ENCODE peak calls at places on chromosomes 11 and 22, in five cellular contexts. One of them, this sample, is unnamed. For H3K9me3, the result is how much of the 10 kb centered on the place peaks cover.

GRCh38 chr22:40300884-40301672 is 45.2 kb upstream of the ADSL start:
- DNase-seq in esophagus squamous epithelium: no peak
- DNase-seq in BE2C: no peak
- DNase-seq in fibroblast of lung: no peak
- DNase-seq in mesenchymal stem cell: no peak
- DNase-seq in this sample: no peak

GRCh38 chr11:79082280-79082679 is 358.6 kb downstream of the TENM4 start:
- DNase-seq in mesenchymal stem cell: no peak
- DNase-seq in fibroblast of lung: no peak
- DNase-seq in esophagus squamous epithelium: no peak
- DNase-seq in BE2C: no peak
- DNase-seq in this sample: no peak

GRCh38 chr22:19524170-19525115 is at the start of gene CLDN5:
- DNase-seq in fibroblast of lung: peak
- DNase-seq in BE2C: no peak
- DNase-seq in esophagus squamous epithelium: no peak
- DNase-seq in mesenchymal stem cell: peak
- DNase-seq in this sample: no peak

GRCh38 chr11:69297225-69297925 is 3.4 kb downstream of the MYEOV start:
- DNase-seq in BE2C: peak
- DNase-seq in esophagus squamous epithelium: peak
- DNase-seq in mesenchymal stem cell: peak
- DNase-seq in fibroblast of lung: peak
- DNase-seq in this sample: peak

GRCh38 chr11:126929186-126930085 is 71.1 kb downstream of the KIRREL3 start:
- DNase-seq in BE2C: no peak
- DNase-seq in mesenchymal stem cell: no peak
- DNase-seq in fibroblast of lung: peak
- DNase-seq in esophagus squamous epithelium: no peak
- DNase-seq in this sample: no peak

GRCh38 chr22:17769013-17769715 is 5.1 kb downstream of the BID start:
- DNase-seq in mesenchymal stem cell: no peak
- DNase-seq in fibroblast of lung: no peak
- DNase-seq in esophagus squamous epithelium: no peak
- DNase-seq in BE2C: no peak
- DNase-seq in this sample: no peak

GRCh38 chr11:112219476-112220232 is 6.6 kb upstream of the PTS start:
- DNase-seq in mesenchymal stem cell: peak
- DNase-seq in fibroblast of lung: peak
- DNase-seq in BE2C: peak
- DNase-seq in esophagus squamous epithelium: no peak
- DNase-seq in this sample: no peak

GRCh38 chr11:68471360-68472340 is 11.1 kb downstream of the PPP6R3 start:
- DNase-seq in BE2C: no peak
- DNase-seq in esophagus squamous epithelium: no peak
- DNase-seq in mesenchymal stem cell: no peak
- DNase-seq in fibroblast of lung: peak
- DNase-seq in this sample: no peak

GRCh38 chr11:73996161-73996747 is 12.6 kb downstream of the UCP3 start:
- DNase-seq in mesenchymal stem cell: no peak
- DNase-seq in fibroblast of lung: no peak
- DNase-seq in BE2C: no peak
- DNase-seq in esophagus squamous epithelium: no peak
- DNase-seq in this sample: no peak

GRCh38 chr22:29253561-29254282 is 14.1 kb downstream of the RHBDD3 start:
- DNase-seq in esophagus squamous epithelium: no peak
- DNase-seq in fibroblast of lung: no peak
- DNase-seq in mesenchymal stem cell: no peak
- DNase-seq in BE2C: no peak
- DNase-seq in this sample: no peak

GRCh38 chr11:73297702-73298101 is 10.4 kb upstream of the ARHGEF17 start:
- DNase-seq in mesenchymal stem cell: no peak
- DNase-seq in esophagus squamous epithelium: no peak
- DNase-seq in BE2C: no peak
- DNase-seq in fibroblast of lung: no peak
- DNase-seq in this sample: no peak

GRCh38 chr22:40033586-40034380 is 39.0 kb downstream of the FAM83F start:
- DNase-seq in BE2C: no peak
- DNase-seq in fibroblast of lung: no peak
- DNase-seq in esophagus squamous epithelium: no peak
- DNase-seq in mesenchymal stem cell: no peak
- DNase-seq in this sample: no peak

GRCh38 chr11:110929129-110929528 is 216.9 kb upstream of the ARHGAP20 start:
- DNase-seq in BE2C: no peak
- DNase-seq in esophagus squamous epithelium: no peak
- DNase-seq in mesenchymal stem cell: no peak
- DNase-seq in fibroblast of lung: no peak
- DNase-seq in this sample: no peak

GRCh38 chr22:39360674-39361413 is 11.1 kb downstream of the SYNGR1 start:
- DNase-seq in esophagus squamous epithelium: no peak
- DNase-seq in mesenchymal stem cell: no peak
- DNase-seq in fibroblast of lung: no peak
- DNase-seq in BE2C: no peak
- DNase-seq in this sample: no peak

GRCh38 chr11:17718510-17718962 is 835 bp upstream of the MYOD1 start:
- DNase-seq in esophagus squamous epithelium: no peak
- DNase-seq in mesenchymal stem cell: no peak
- DNase-seq in fibroblast of lung: no peak
- DNase-seq in BE2C: no peak
- DNase-seq in this sample: no peak

GRCh38 chr11:12535321-12535720 is 138.9 kb upstream of the TEAD1 start:
- DNase-seq in mesenchymal stem cell: no peak
- DNase-seq in BE2C: no peak
- DNase-seq in fibroblast of lung: no peak
- DNase-seq in esophagus squamous epithelium: no peak
- DNase-seq in this sample: no peak

GRCh38 chr22:22006596-22006990 is 24.0 kb upstream of the TOP3B start:
- DNase-seq in fibroblast of lung: no peak
- DNase-seq in esophagus squamous epithelium: no peak
- DNase-seq in mesenchymal stem cell: no peak
- DNase-seq in BE2C: no peak
- DNase-seq in this sample: no peak

DNA sequence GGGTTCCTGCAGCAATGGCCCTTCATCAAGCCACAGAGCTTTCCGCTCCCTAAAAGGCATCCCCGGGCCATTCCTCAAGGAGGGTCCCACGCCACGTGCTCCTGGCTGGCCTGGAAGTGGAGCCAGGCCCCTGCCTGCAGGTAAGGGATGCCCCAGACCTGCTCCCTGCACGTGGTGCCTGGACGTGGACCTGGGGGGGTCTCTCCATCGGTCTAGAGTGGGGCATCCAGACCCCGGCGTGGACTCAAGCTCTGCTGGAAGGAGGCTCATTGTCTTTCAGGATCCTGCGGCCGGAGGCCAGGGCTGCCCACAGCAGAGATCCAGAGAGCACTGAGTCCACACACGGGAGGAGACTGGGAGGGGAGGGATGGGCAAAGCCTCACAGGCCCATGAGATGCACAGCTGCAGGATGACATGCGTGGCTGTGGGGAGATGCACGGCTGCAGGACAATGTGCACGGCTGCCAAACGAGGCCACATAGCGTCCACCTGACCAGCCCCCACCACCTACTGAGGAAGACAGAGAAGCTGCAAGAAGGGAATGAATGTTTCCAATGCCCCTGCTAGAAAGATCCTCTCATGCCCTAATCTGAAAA is 236.7 kb downstream of the BRD1 start:
- DNase-seq in esophagus squamous epithelium: no peak
- DNase-seq in fibroblast of lung: no peak
- DNase-seq in mesenchymal stem cell: no peak
- DNase-seq in BE2C: no peak
- DNase-seq in this sample: no peak
- H3K9me3 ChIP-seq in esophagus squamous epithelium: under half
- H3K9me3 ChIP-seq in fibroblast of lung: under half
- H3K9me3 ChIP-seq in mesenchymal stem cell: under half
- H3K9me3 ChIP-seq in BE2C: under half
- H3K9me3 ChIP-seq in this sample: under half

GRCh38 chr11:1872267-1872985 is 19.3 kb downstream of the PRR33 start:
- DNase-seq in fibroblast of lung: no peak
- DNase-seq in mesenchymal stem cell: no peak
- DNase-seq in BE2C: no peak
- DNase-seq in esophagus squamous epithelium: no peak
- DNase-seq in this sample: no peak
- H3K9me3 ChIP-seq in fibroblast of lung: under half
- H3K9me3 ChIP-seq in mesenchymal stem cell: under half
- H3K9me3 ChIP-seq in BE2C: under half
- H3K9me3 ChIP-seq in esophagus squamous epithelium: under half
- H3K9me3 ChIP-seq in this sample: under half

DNA sequence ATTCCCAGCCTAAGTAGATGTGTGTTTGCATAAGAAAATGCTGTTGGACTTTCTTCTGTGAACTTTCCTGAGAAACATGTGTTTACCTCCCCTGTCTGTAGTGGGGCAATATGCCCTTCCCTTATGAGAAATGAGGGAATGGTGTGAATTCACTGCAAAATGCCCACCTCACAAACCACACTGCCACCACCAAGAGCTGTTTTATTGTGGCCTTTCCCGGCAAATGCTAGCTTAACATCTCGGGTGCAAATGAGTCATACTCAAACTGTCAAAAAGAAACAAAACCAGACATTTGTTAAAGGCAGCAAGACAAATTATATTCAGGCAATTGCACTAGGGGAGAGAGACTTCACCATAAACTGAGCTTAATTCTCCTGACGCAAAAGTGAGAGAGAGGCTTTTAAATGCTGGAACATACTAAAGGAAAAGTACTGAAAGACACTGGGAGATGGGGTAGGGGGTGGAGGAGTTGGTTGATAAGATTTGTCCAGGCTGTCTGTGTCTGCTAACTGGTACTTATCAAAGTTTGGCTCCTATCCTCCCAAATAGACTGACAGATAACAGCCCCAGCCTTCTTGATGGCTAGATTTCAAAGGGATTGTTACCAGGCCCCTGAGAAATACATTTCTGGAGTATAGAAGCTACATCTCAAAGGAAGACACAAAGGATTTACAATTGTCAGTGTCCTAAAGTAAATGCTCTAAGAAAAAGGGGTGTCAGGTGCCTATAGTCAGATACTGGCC is 70.8 kb upstream of the OR5AK2 start:
- DNase-seq in mesenchymal stem cell: no peak
- DNase-seq in BE2C: no peak
- DNase-seq in esophagus squamous epithelium: no peak
- DNase-seq in fibroblast of lung: peak
- DNase-seq in this sample: no peak
- H3K9me3 ChIP-seq in mesenchymal stem cell: under half
- H3K9me3 ChIP-seq in BE2C: under half
- H3K9me3 ChIP-seq in esophagus squamous epithelium: under half
- H3K9me3 ChIP-seq in fibroblast of lung: under half
- H3K9me3 ChIP-seq in this sample: under half

GRCh38 chr22:47232197-47232596 is 469.7 kb downstream of the TBC1D22A start:
- DNase-seq in esophagus squamous epithelium: no peak
- DNase-seq in BE2C: no peak
- DNase-seq in mesenchymal stem cell: no peak
- DNase-seq in fibroblast of lung: no peak
- DNase-seq in this sample: no peak

GRCh38 chr22:47225931-47226633 is 463.6 kb downstream of the TBC1D22A start:
- DNase-seq in fibroblast of lung: no peak
- DNase-seq in esophagus squamous epithelium: no peak
- DNase-seq in mesenchymal stem cell: no peak
- DNase-seq in BE2C: no peak
- DNase-seq in this sample: no peak

GRCh38 chr22:47225080-47225930 is 462.9 kb downstream of the TBC1D22A start:
- DNase-seq in fibroblast of lung: no peak
- DNase-seq in BE2C: no peak
- DNase-seq in esophagus squamous epithelium: no peak
- DNase-seq in mesenchymal stem cell: no peak
- DNase-seq in this sample: no peak

GRCh38 chr22:47231759-47232158 is 469.3 kb downstream of the TBC1D22A start:
- DNase-seq in mesenchymal stem cell: no peak
- DNase-seq in fibroblast of lung: no peak
- DNase-seq in esophagus squamous epithelium: no peak
- DNase-seq in BE2C: no peak
- DNase-seq in this sample: no peak

DNA sequence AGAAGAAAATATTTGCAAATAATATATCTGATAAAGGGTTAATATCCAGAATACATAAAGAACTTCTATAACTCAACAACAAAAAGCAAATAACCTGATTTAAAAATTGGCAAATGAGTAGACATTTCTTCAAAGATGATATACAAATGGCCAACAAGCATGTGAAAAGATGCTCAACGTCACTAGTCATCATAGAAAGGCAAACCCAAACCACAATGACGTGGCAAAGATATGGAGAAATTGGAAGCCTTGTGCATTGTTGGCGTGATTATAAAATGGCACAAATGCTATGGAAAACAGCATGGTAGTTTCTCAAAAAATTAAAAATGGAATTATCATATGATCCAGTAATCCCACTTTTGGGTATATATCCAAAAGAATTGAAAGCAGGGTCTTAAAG is 466.3 kb downstream of the TBC1D22A start:
- DNase-seq in esophagus squamous epithelium: no peak
- DNase-seq in mesenchymal stem cell: no peak
- DNase-seq in BE2C: no peak
- DNase-seq in fibroblast of lung: no peak
- DNase-seq in this sample: no peak
- H3K9me3 ChIP-seq in esophagus squamous epithelium: under half
- H3K9me3 ChIP-seq in mesenchymal stem cell: under half
- H3K9me3 ChIP-seq in BE2C: under half
- H3K9me3 ChIP-seq in fibroblast of lung: under half
- H3K9me3 ChIP-seq in this sample: under half

GRCh38 chr11:429931-430456 is 11.8 kb downstream of the ANO9 start:
- DNase-seq in fibroblast of lung: no peak
- DNase-seq in BE2C: peak
- DNase-seq in esophagus squamous epithelium: no peak
- DNase-seq in mesenchymal stem cell: no peak
- DNase-seq in this sample: no peak
- H3K9me3 ChIP-seq in fibroblast of lung: under half
- H3K9me3 ChIP-seq in BE2C: under half
- H3K9me3 ChIP-seq in esophagus squamous epithelium: under half
- H3K9me3 ChIP-seq in mesenchymal stem cell: under half
- H3K9me3 ChIP-seq in this sample: under half

GRCh38 chr11:101226617-101227016 is 97.0 kb upstream of the PGR start:
- DNase-seq in esophagus squamous epithelium: no peak
- DNase-seq in BE2C: no peak
- DNase-seq in mesenchymal stem cell: no peak
- DNase-seq in fibroblast of lung: no peak
- DNase-seq in this sample: no peak

DNA sequence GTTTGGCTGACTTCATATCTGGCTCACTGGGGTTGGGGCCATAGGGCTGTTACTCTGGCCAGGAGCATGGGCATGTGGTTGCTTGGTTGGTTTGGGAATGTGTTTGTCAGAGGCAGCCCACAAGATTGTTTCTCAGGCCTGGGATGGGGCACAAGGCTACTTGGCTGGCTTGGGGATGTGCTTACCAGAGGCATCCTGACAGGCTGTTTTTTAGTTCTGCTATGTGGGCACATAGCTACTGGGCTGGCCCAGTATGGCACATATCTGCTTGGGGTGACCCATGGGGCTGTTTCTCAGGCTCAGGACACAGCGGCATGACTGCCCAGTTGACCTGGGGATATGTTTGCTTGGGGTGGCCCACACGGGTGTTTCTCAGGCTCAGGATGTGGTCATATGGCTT is 94.6 kb upstream of the PGR start:
- DNase-seq in fibroblast of lung: no peak
- DNase-seq in esophagus squamous epithelium: no peak
- DNase-seq in BE2C: no peak
- DNase-seq in mesenchymal stem cell: no peak
- DNase-seq in this sample: no peak
- H3K9me3 ChIP-seq in fibroblast of lung: under half
- H3K9me3 ChIP-seq in esophagus squamous epithelium: under half
- H3K9me3 ChIP-seq in BE2C: under half
- H3K9me3 ChIP-seq in mesenchymal stem cell: under half
- H3K9me3 ChIP-seq in this sample: under half

GRCh38 chr22:47899894-47900293 is 1137.4 kb downstream of the TBC1D22A start:
- DNase-seq in fibroblast of lung: no peak
- DNase-seq in mesenchymal stem cell: no peak
- DNase-seq in esophagus squamous epithelium: no peak
- DNase-seq in BE2C: no peak
- DNase-seq in this sample: no peak
- H3K9me3 ChIP-seq in fibroblast of lung: under half
- H3K9me3 ChIP-seq in mesenchymal stem cell: under half
- H3K9me3 ChIP-seq in esophagus squamous epithelium: under half
- H3K9me3 ChIP-seq in BE2C: under half
- H3K9me3 ChIP-seq in this sample: under half